ENCODE peak calls at places on chromosomes 2 and 18, in four cellular contexts. U is HepG2, K is sigmoid colon, X is H1. N is an unnamed sample.

GRCh38 chr2:150732491-150732890 is 245.0 kb upstream of the RND3 start:
- DNase-seq in U (no peak), K (no peak), X (no peak), N (no peak)

GRCh38 chr2:21740529-21740928 is 616.8 kb downstream of the TDRD15 start:
- DNase-seq in U (no peak), K (no peak), X (no peak), N (no peak)

GRCh38 chr2:85161626-85161960 is 28.4 kb downstream of the TCF7L1 start:
- DNase-seq in U (no peak), K (no peak), X (no peak), N (no peak)

GRCh38 chr2:12090590-12090989 is 344.2 kb downstream of the LPIN1 start:
- DNase-seq in U (no peak), K (no peak), X (no peak), N (no peak)

GRCh38 chr2:36433311-36434217 is 78.0 kb downstream of the CRIM1 start:
- DNase-seq in U (peak), K (peak), X (no peak), N (no peak)

GRCh38 chr2:241897231-241897916 is 27.8 kb downstream of the RTP5 start:
- DNase-seq in U (no peak), K (no peak), X (no peak), N (peak)

GRCh38 chr2:113888641-113889470 is 1.0 kb upstream of the ACTR3 start:
- DNase-seq in U (no peak), K (no peak), X (no peak), N (no peak)

GRCh38 chr2:202014328-202015034 is 19.2 kb upstream of the FZD7 start:
- DNase-seq in U (no peak), K (no peak), X (no peak), N (no peak)

GRCh38 chr18:39841133-39842041 is 2113.6 kb upstream of the PIK3C3 start:
- DNase-seq in U (peak), K (peak), X (peak), N (peak)

GRCh38 chr18:46950064-46950656 is 32.8 kb downstream of the KATNAL2 start:
- DNase-seq in U (peak), K (no peak), X (no peak), N (no peak)

GRCh38 chr2:231717281-231718180 is 9.2 kb downstream of the PTMA start:
- DNase-seq in U (peak), K (peak), X (no peak), N (no peak)

GRCh38 chr2:220147590-220147989 is 520.2 kb downstream of the SLC4A3 start:
- DNase-seq in U (no peak), K (no peak), X (no peak), N (no peak)

GRCh38 chr2:169683425-169684134 is 10.6 kb downstream of the CFAP210 start:
- DNase-seq in U (peak), K (no peak), X (no peak), N (no peak)

GRCh38 chr2:121579326-121579725 is 48.6 kb downstream of the RNU4ATAC start:
- DNase-seq in U (no peak), K (no peak), X (no peak), N (no peak)

GRCh38 chr2:186895451-186895850 is 46.5 kb upstream of the ZSWIM2 start:
- DNase-seq in U (no peak), K (no peak), X (no peak), N (no peak)

GRCh38 chr2:120013569-120014223 is 819 bp downstream of the EPB41L5 start:
- DNase-seq in U (no peak), K (no peak), X (no peak), N (no peak)

GRCh38 chr2:38090928-38091327 is 15.0 kb upstream of the CYP1B1 start:
- DNase-seq in U (no peak), K (no peak), X (no peak), N (no peak)

GRCh38 chr2:38092196-38092902 is 16.4 kb upstream of the CYP1B1 start:
- DNase-seq in U (no peak), K (peak), X (no peak), N (no peak)

GRCh38 chr2:38095079-38095478 is 19.1 kb upstream of the CYP1B1 start:
- DNase-seq in U (no peak), K (no peak), X (no peak), N (no peak)

GRCh38 chr2:38093503-38093902 is 17.6 kb upstream of the CYP1B1 start:
- DNase-seq in U (no peak), K (no peak), X (no peak), N (no peak)

GRCh38 chr2:38091757-38092156 is 15.8 kb upstream of the CYP1B1 start:
- DNase-seq in U (no peak), K (no peak), X (no peak), N (no peak)
- TF ChIP-seq POLR2AphosphoS5 in U (no peak), K (no peak), X (no peak), N (no peak)

DNA sequence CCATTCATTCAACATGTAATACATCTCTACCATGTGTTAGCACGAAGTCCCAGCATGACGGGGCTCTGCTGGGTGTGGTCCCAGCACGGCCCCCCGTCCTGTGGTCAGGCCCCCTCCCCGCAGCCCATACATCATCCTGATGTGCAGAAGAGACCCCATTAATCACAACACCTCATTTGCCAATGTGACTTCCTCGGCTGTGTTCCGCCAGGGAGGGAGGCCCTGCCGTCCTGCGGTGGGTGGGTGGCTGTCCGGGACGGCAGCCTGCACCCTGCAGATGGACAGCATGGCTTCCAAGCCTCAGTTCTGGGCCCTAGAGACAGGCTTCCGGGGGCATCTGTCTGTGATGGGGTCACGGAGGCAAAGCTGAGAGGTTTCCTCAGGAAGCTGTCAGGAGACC is 254.0 kb downstream of the CYP26B1 start:
- DNase-seq in U (no peak), K (no peak), X (no peak), N (no peak)
- TF ChIP-seq POLR2AphosphoS5 in U (no peak), K (no peak), X (no peak), N (no peak)

DNA sequence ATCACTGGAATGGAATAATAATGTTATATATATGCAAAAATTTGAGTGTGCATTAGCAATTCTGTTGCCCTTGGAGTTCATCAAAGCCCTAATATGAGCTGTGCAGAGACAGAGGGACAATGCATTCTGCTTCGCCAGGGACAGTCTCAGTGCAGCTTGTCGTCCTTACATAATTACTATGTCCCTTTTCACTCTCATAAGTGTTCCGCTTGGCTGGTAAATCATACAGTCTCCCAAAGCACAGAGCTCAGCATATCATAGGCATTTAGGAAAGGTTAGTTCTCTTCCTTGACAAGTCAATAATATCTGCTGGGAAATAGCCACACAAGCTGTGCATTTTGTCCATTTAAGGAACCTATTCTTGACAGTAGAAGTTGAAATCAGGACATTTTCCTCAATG is 30.7 kb downstream of the MAPK4 start:
- DNase-seq in U (no peak), K (no peak), X (no peak), N (no peak)
- TF ChIP-seq POLR2AphosphoS5 in U (no peak), K (no peak), X (no peak), N (no peak)

GRCh38 chr18:68284236-68284635 is 430.7 kb downstream of the TMX3 start:
- DNase-seq in U (no peak), K (no peak), X (no peak), N (no peak)

GRCh38 chr18:68282232-68282631 is 432.7 kb downstream of the TMX3 start:
- DNase-seq in U (no peak), K (no peak), X (no peak), N (no peak)
- TF ChIP-seq POLR2AphosphoS5 in U (no peak), K (no peak), X (no peak), N (no peak)

GRCh38 chr18:66601649-66602048 is 2.2 kb downstream of the CDH19 start:
- DNase-seq in U (no peak), K (no peak), X (no peak), N (no peak)

GRCh38 chr18:66599190-66599589 is 4.7 kb downstream of the CDH19 start:
- DNase-seq in U (peak), K (no peak), X (no peak), N (no peak)

GRCh38 chr18:66607632-66608031 is 3.7 kb upstream of the CDH19 start:
- DNase-seq in U (no peak), K (no peak), X (no peak), N (no peak)

GRCh38 chr18:66603941-66604627 is at the start of gene CDH19:
- DNase-seq in U (peak), K (no peak), X (no peak), N (no peak)
- TF ChIP-seq POLR2AphosphoS5 in U (no peak), K (peak), X (no peak), N (no peak)

DNA sequence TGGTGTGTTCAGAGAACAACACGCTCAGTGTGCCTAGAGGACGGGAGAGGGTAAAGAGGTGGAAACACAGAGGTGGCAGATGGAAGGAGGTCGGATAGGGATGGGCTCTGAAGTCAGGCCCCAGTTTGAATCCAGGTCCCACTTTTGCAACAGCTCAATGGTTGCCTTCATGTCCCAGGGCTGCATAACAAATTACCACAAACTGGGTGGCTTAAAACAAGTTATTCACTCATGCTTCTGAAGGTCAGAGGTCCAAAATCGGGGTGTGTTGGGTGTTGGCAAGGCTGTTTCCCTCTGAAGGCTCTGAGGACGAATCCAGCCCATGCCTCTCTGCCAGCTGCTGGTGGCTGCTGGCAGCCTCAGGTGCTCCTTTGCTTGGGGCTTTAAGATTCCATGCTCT is 12.7 kb upstream of the ADCY3 start:
- DNase-seq in U (no peak), K (no peak), X (no peak), N (no peak)
- TF ChIP-seq POLR2AphosphoS5 in U (no peak), K (no peak), X (no peak), N (no peak)

GRCh38 chr2:152175368-152176112 is at the start of gene STAM2:
- DNase-seq in U (peak), K (peak), X (peak), N (peak)

GRCh38 chr2:152176113-152176714 is 651 bp upstream of the STAM2 start:
- DNase-seq in U (peak), K (no peak), X (no peak), N (no peak)

GRCh38 chr2:152171733-152172132 is 3.8 kb downstream of the STAM2 start:
- DNase-seq in U (no peak), K (no peak), X (no peak), N (no peak)

GRCh38 chr2:152175012-152175367 is 573 bp downstream of the STAM2 start:
- DNase-seq in U (no peak), K (no peak), X (no peak), N (no peak)

DNA sequence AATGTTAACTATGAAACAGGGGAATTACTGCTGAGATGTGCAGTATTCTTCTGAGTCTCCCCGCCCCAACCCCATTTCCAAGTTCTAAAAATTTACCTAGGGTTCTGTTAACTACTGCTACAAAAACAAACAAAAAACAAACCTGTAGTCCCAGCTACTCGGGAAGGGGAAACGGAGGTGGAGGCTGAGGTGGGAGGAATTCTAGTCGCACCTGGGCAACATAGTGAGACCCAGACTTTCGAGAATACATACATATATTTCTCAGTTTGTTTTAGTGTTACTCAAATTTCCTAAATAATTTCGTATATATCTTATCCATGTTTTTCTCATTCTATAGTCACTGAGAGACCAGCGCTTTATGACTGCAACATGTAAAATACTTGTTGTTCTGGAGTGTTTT is 989 bp downstream of the STAM2 start:
- DNase-seq in U (no peak), K (no peak), X (no peak), N (no peak)
- TF ChIP-seq POLR2AphosphoS5 in U (no peak), K (no peak), X (no peak), N (no peak)

N was measured in spleen.